ENCODE peak calls at places on chromosomes 2 and 18, in five cellular contexts. A is HCT116; E is activated CD4-positive, alpha-beta T cell treated with anti-CD3 and anti-CD28 coated beads for 48 hours; T is epithelial cell of esophagus; U is GM03348. H is an unnamed sample.

GRCh38 chr2:7269993-7270392 is 352.8 kb downstream of the RNF144A start:
- DNase-seq in T (no peak), U (no peak), A (no peak), E (no peak), H (no peak)

GRCh38 chr2:239201884-239202283 is 198.9 kb downstream of the HDAC4 start:
- DNase-seq in E (no peak), T (no peak), U (no peak), A (no peak), H (no peak)

GRCh38 chr18:7646174-7646886 is 79.2 kb downstream of the PTPRM start:
- DNase-seq in A (no peak), T (no peak), U (no peak), E (no peak), H (no peak)

GRCh38 chr2:233387667-233388528 is 33.6 kb downstream of the DGKD start:
- DNase-seq in E (no peak), T (no peak), U (peak), A (no peak), H (no peak)

GRCh38 chr2:36727586-36727985 is 31.1 kb downstream of the VIT start:
- DNase-seq in A (no peak), E (no peak), U (no peak), T (peak), H (no peak)

GRCh38 chr2:105308785-105309540 is 20.6 kb downstream of the TGFBRAP1 start:
- DNase-seq in A (no peak), U (no peak), E (no peak), T (no peak), H (no peak)

GRCh38 chr2:145551661-145552060 is 1031.7 kb upstream of the ZEB2 start:
- DNase-seq in E (no peak), T (no peak), A (no peak), U (no peak), H (no peak)

GRCh38 chr2:113251118-113251517 is 27.6 kb downstream of the PAX8 start:
- DNase-seq in A (no peak), T (no peak), U (no peak), E (peak), H (no peak)

GRCh38 chr18:49048361-49048760 is 97.6 kb upstream of the SMAD7 start:
- DNase-seq in A (no peak), U (peak), T (peak), E (no peak), H (no peak)

GRCh38 chr2:18501156-18501555 is 59.3 kb downstream of the RDH14 start:
- DNase-seq in T (no peak), E (no peak), U (no peak), A (no peak), H (no peak)

GRCh38 chr18:47745227-47745626 is 185.2 kb downstream of the SMAD2 start:
- DNase-seq in U (peak), T (no peak), A (no peak), E (no peak), H (no peak)

GRCh38 chr2:240211096-240211495 is 70.6 kb upstream of the OTOS start:
- DNase-seq in E (no peak), A (no peak), T (no peak), U (no peak), H (no peak)

GRCh38 chr18:12803069-12803936 is 80.7 kb downstream of the PTPN2 start:
- DNase-seq in A (no peak), T (no peak), U (no peak), E (no peak), H (no peak)

GRCh38 chr2:140695163-140695562 is 1435.7 kb downstream of the LRP1B start:
- DNase-seq in E (no peak), A (peak), T (peak), U (no peak), H (no peak)

H was measured in iPS DF 19.7.